ENCODE peak calls at places on chromosomes 11 and 22, in nine cellular contexts. V is right lobe of liver, S is A549, R is endothelial cell of umbilical vein, K is adrenal gland, C is HCT116, L is esophagus squamous epithelium, U is sigmoid colon, I is thyroid gland. J is an unnamed sample.
A peak's percentile ranks its signal among the peaks of the same experiment; 100 is the strongest.

GRCh38 chr22:35913925-35914324 is 114.7 kb downstream of the RBFOX2 start:
- DNase-seq in U (no peak), S (no peak), K (no peak), C (no peak), R (no peak), L (no peak), I (no peak), V (no peak), J (no peak)

GRCh38 chr11:12287009-12287373 is 90.4 kb upstream of the PARVA start:
- DNase-seq in K (no peak), U (peak; percentile 87), S (peak; percentile 86), I (no peak), C (peak; percentile 47), R (peak; percentile 77), L (no peak), V (no peak), J (no peak)

GRCh38 chr22:39343259-39344045 is 6.3 kb upstream of the SYNGR1 start:
- DNase-seq in C (peak; percentile 36), R (peak; percentile 53), I (peak; percentile 74), S (peak; percentile 61), U (no peak), L (no peak), K (peak; percentile 55), V (peak; percentile 64), J (peak; percentile 76)

GRCh38 chr11:35605691-35606090 is 12.6 kb upstream of the FJX1 start:
- DNase-seq in I (no peak), R (no peak), S (no peak), C (no peak), K (no peak), U (no peak), L (no peak), V (no peak), J (no peak)

GRCh38 chr11:94201004-94201465 is 72.4 kb downstream of the PANX1 start:
- DNase-seq in I (no peak), V (peak; percentile 33), L (no peak), C (no peak), U (no peak), K (no peak), S (peak; percentile 85), R (no peak), J (no peak)

GRCh38 chr11:120337133-120337895 is 1.1 kb downstream of the ARHGEF12 start:
- DNase-seq in K (peak; percentile 60), L (no peak), I (peak; percentile 52), V (peak; percentile 71), R (peak; percentile 58), U (peak; percentile 68), S (no peak), C (no peak), J (peak; percentile 43)

GRCh38 chr11:85941380-85941973 is 86.3 kb downstream of the CCDC83 start:
- DNase-seq in C (no peak), U (peak; percentile 77), L (no peak), V (peak; percentile 41), R (peak; percentile 71), K (peak; percentile 61), I (peak; percentile 58), S (peak; percentile 66), J (peak; percentile 53)

GRCh38 chr11:12402027-12402426 is 24.7 kb downstream of the PARVA start:
- DNase-seq in K (no peak), R (no peak), C (no peak), S (no peak), V (no peak), I (no peak), L (no peak), U (no peak), J (no peak)

GRCh38 chr11:121311373-121311772 is 18.8 kb downstream of the SC5D start:
- DNase-seq in L (no peak), U (no peak), S (no peak), C (no peak), K (no peak), V (no peak), I (no peak), R (no peak), J (no peak)

GRCh38 chr11:41056892-41057569 is 402.4 kb downstream of the LRRC4C start:
- DNase-seq in I (no peak), V (no peak), K (no peak), C (no peak), L (no peak), S (no peak), U (peak; percentile 50), R (no peak), J (no peak)

GRCh38 chr22:24323695-24324094 is 53.1 kb downstream of the SPECC1L start:
- DNase-seq in V (no peak), S (no peak), L (no peak), K (no peak), U (no peak), R (peak; percentile 12), C (no peak), I (no peak), J (no peak)
- H3K27ac ChIP-seq in V (peak overlapping the region; percentile 78), S (no peak overlapping the region), L (no peak overlapping the region), K (no peak overlapping the region), U (no peak overlapping the region), R (peak overlapping the region; percentile 32), C (no peak overlapping the region), I (no peak overlapping the region), J (peak overlapping the region; percentile 19)

GRCh38 chr11:59812220-59812619 is 1.6 kb upstream of the MRPL16 start:
- DNase-seq in K (no peak), S (no peak), V (no peak), I (no peak), U (no peak), L (no peak), R (no peak), C (no peak), J (no peak)

GRCh38 chr11:59810911-59811259 is 307 bp upstream of the MRPL16 start:
- DNase-seq in R (no peak), S (no peak), C (no peak), V (no peak), L (no peak), K (no peak), U (no peak), I (no peak), J (no peak)

GRCh38 chr11:59807047-59807446 is 3.5 kb downstream of the MRPL16 start:
- DNase-seq in I (no peak), V (no peak), S (no peak), U (no peak), C (no peak), L (no peak), K (no peak), R (peak; percentile 64), J (no peak)

GRCh38 chr11:59813364-59813763 is 2.8 kb upstream of the MRPL16 start:
- DNase-seq in C (no peak), S (no peak), I (no peak), U (no peak), V (no peak), L (no peak), R (no peak), K (no peak), J (no peak)

GRCh38 chr11:59810189-59810910 is at the start of gene MRPL16:
- DNase-seq in R (peak; percentile 76), C (peak; percentile 92), S (peak; percentile 92), V (peak; percentile 87), I (peak; percentile 90), L (peak; percentile 58), U (peak; percentile 92), K (peak; percentile 83), J (peak; percentile 94)
- TF ChIP-seq POLR2A in R (peak; percentile 76), C (peak; percentile 39), S (peak; percentile 78), V (peak; percentile 75), I (peak; percentile 73), L (no peak), U (no peak), K (no peak), J (peak; percentile 57)

GRCh38 chr11:3615998-3616397 is 25.8 kb downstream of the ART5 start:
- DNase-seq in S (no peak), L (no peak), R (no peak), I (peak; percentile 17), U (peak; percentile 28), K (no peak), C (no peak), V (no peak), J (no peak)
- H3K9me3 ChIP-seq in S (no peaks in the 10 kb centered on the region), L (no peaks in the 10 kb centered on the region), R (no peaks in the 10 kb centered on the region), I (no peaks in the 10 kb centered on the region), U (no peaks in the 10 kb centered on the region), K (no peaks in the 10 kb centered on the region), C (peaks cover 3% of the 10 kb centered on the region), V (no peaks in the 10 kb centered on the region), J (no peaks in the 10 kb centered on the region)

DNA sequence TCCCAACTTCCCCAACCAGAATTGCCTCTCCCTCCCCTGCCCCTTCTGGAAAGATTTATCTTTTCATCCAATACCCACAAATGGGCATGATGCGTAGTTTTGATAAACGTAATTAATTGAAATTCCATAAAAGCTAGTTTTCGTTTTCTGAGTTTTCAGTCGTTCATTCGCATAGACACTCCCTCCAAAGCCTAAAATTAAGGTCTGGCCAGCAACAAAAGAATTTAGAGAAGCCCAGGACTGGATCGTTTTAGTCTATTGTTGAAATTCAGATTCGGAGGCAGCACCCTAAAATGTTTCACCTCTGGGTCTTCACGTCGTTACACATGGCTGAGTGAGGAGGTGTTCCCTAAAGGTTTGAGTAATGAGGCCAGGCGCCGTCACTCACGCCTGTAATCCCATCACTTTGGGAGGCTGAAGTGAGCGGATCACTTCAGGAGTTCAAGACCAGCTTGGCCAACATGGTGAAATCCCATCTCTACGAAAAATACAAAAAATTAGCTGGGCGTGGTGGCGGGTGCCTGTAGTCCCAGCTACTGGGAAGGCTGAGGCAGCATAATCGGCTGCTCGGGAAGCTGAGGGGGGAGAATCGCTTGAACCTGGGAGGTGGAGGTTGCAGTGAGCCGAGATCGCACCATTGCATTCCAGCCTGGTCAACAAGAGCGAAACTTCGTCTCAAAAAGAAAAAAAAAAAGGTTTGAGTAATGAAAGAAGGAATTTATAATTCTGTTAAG is 589 bp upstream of the NDUFC2 start:
- DNase-seq in C (no peak), I (no peak), V (no peak), U (no peak), L (no peak), S (no peak), R (no peak), K (no peak), J (no peak)
- H3K27ac ChIP-seq in C (peak overlapping the region; percentile 73), I (peak overlapping the region; percentile 95), V (peak overlapping the region; percentile 88), U (peak overlapping the region; percentile 89), L (peak overlapping the region; percentile 92), S (peak overlapping the region; percentile 89), R (peak overlapping the region; percentile 80), K (peak overlapping the region; percentile 89), J (peak overlapping the region; percentile 83)

DNA sequence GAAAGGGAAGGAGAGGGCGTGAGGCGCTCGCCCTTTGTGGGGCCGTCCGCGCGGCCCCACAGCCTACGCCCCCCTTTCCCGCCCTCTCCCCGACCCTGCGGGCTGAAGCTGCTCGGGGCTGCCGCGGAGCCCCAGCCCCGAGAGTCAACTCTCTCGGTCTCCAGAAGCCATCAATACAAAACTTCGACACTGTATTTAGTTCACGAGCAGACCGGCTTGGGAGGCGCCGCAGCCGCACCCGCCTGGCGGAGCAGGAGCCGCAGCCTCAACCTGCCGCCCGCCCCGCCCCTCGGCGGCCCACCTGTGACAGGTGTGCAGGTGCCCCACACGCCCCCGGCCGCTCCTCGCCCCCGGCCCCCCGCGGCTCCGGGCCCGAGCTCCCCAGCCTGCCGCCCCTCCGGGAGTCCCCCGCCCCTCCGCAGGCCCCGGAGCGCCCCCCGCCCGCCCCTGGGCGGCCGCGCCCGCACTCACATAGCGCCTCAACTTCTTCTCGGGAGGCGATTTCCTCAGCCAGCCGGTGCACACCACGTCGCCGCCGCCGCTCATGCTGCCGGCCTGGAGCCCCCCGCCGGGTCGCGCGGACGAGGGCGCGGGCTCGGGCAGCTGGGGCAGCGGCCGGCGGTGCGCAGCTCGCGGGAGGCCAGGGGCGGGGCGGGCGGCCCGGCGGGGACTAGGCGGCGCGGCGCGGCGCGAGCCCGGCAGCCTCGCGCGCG is at the start of gene GAB2:
- DNase-seq in R (peak; percentile 16), K (peak; percentile 57), C (no peak), U (no peak), S (no peak), V (peak; percentile 53), I (peak; percentile 42), L (no peak), J (peak; percentile 57)
- TF ChIP-seq POLR2A in R (peak; percentile 60), K (peak; percentile 90), C (no peak), U (no peak), S (no peak), V (no peak), I (no peak), L (no peak), J (peak; percentile 37)

J was measured in body of pancreas.